ENCODE peak calls at places on chromosomes 1 and 21, in five cellular contexts. Q is BJ, K is AG04450, I is osteocyte, A is endothelial cell. S is an unnamed sample.

GRCh38 chr1:201016211-201016651 is 7.3 kb downstream of the KIF21B start:
- DNase-seq in Q (no peak), K (peak; percentile 7), I (no peak), A (no peak), S (no peak)

GRCh38 chr1:228860911-228861829 is 125.9 kb downstream of the RHOU start:
- DNase-seq in Q (peak; percentile 61), K (peak; percentile 55), I (peak; percentile 64), A (no peak), S (no peak)

GRCh38 chr21:36841866-36842265 is 124.6 kb downstream of the HLCS start:
- DNase-seq in Q (no peak), K (no peak), I (no peak), A (no peak), S (no peak)

GRCh38 chr1:54401799-54402198 is 4.4 kb downstream of the SSBP3 start:
- DNase-seq in Q (no peak), K (no peak), I (no peak), A (no peak), S (no peak)

GRCh38 chr1:57327331-57327730 is 96.5 kb downstream of the DAB1 start:
- DNase-seq in Q (no peak), K (no peak), I (no peak), A (no peak), S (no peak)

GRCh38 chr1:28134651-28135207 is 41.8 kb downstream of the PTAFR start:
- DNase-seq in Q (no peak), K (no peak), I (no peak), A (no peak), S (no peak)

GRCh38 chr21:16522512-16522911 is 792.7 kb downstream of the USP25 start:
- DNase-seq in Q (peak; percentile 31), K (peak; percentile 59), I (no peak), A (no peak), S (no peak)

GRCh38 chr21:38325216-38325615 is 68.4 kb downstream of the KCNJ15 start:
- DNase-seq in Q (no peak), K (no peak), I (peak; percentile 40), A (no peak), S (no peak)

GRCh38 chr1:151193856-151194255 is 3.9 kb upstream of the VPS72 start:
- DNase-seq in Q (no peak), K (no peak), I (no peak), A (no peak), S (no peak)

GRCh38 chr1:151192047-151192446 is 2.0 kb upstream of the VPS72 start:
- DNase-seq in Q (no peak), K (no peak), I (no peak), A (no peak), S (peak; percentile 3)

GRCh38 chr1:151193304-151193703 is 3.3 kb upstream of the VPS72 start:
- DNase-seq in Q (no peak), K (no peak), I (no peak), A (no peak), S (no peak)

GRCh38 chr1:151187205-151187604 is 2.8 kb downstream of the VPS72 start:
- DNase-seq in Q (no peak), K (no peak), I (no peak), A (no peak), S (no peak)

DNA sequence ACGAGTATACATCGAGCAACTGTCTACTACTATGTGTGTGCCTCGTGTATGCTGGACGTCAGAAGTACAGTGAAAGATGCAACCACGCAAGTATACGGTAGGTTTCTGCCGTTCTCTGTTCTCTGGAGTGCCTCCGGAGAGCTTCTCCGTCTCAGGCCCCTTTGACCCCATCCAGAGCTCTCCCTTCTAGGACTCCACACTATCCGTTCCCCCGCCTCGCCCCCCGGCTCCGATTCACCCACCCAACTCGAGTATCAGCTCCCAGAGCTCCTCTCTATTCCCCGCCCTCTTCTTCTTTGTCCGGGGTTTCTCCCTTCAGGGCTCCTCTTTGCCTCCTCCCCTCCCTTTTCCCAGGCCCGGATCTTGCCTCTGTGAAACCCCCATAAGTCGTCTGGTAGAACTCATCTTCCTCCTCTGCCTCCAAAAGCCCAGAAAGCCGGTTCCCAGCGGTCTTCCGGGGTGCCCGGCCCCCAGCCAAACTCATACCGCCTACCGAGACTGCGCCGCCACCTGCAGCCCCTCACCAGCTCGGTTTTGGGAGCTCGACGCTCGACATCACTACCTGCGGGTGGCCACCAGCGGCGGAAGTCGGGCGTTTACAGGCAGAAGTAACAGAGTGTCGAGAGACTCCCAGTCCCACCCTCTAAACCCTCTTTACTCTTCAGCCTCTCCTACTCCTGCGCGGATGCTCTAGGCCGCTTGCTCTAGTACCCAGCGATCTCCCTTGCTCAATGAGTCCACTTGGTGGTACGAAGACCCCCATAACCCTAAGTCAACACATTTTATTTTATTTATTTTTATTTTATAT is at the start of gene VPS72:
- DNase-seq in Q (peak; percentile 57), K (peak; percentile 76), I (peak; percentile 93), A (peak; percentile 74), S (peak; percentile 96)
- TF ChIP-seq CTCF in Q (no peak), K (no peak), I (no peak), A (no peak), S (peak; percentile 34)

DNA sequence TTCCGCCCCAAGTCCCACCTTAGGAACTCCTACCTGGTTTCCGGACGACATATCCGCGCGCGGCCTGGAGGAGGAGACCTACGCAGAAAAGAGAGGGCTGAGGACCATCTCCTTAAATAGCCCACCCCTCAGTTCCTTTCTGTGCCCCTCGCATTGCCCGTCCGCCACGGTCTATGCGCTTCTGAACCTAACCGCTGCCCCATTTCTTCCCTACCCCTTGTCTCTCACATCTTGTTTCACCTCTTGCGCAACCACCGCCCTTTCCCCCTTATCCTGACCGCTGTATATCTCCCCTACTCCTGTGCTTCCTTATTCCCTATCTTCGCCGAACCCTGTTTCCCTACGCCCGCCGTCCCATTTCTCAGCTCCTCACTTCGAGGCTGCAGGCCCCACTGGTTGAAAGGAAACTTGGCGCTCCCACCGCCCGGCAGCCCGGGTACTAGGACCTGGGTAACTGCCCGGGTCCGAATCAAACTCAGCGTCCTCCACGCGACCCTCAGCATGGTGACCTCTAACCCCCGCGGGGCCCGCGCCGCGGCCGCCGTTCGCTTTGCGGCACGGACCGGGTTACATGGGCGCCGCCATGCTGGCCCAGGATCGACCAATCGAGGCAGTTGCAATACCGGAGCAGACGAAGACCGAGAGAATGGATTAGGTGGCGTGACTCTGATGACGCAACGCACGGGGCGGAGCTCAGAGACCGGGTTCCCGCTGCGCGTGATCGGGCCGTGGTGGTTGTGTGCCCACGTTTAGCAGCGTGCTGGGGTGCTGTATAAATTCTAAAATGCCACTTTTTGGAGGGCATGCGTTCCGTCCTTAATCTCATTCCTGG is at the start of gene MRPS15:
- DNase-seq in Q (peak; percentile 58), K (peak; percentile 82), I (peak; percentile 97), A (peak; percentile 91), S (peak; percentile 96)
- TF ChIP-seq CTCF in Q (no peak), K (no peak), I (no peak), A (no peak), S (no peak)

GRCh38 chr21:44332383-44332782 is 6.8 kb downstream of the CFAP410 start:
- DNase-seq in Q (no peak), K (no peak), I (no peak), A (no peak), S (no peak)
- TF ChIP-seq CTCF in Q (no peak), K (no peak), I (no peak), A (no peak), S (no peak)

GRCh38 chr1:36097693-36098585 is 9.2 kb downstream of the ADPRS start:
- DNase-seq in Q (no peak), K (no peak), I (no peak), A (no peak), S (no peak)

GRCh38 chr1:36095760-36096405 is 7.2 kb downstream of the ADPRS start:
- DNase-seq in Q (no peak), K (no peak), I (no peak), A (no peak), S (peak; percentile 22)

GRCh38 chr1:36098650-36099365 is 10.1 kb downstream of the ADPRS start:
- DNase-seq in Q (no peak), K (no peak), I (no peak), A (no peak), S (no peak)

GRCh38 chr1:36094621-36095061 is 5.9 kb downstream of the ADPRS start:
- DNase-seq in Q (no peak), K (no peak), I (no peak), A (no peak), S (peak; percentile 53)

GRCh38 chr1:36096500-36097412 is 8.1 kb downstream of the ADPRS start:
- DNase-seq in Q (no peak), K (no peak), I (no peak), A (no peak), S (no peak)
- TF ChIP-seq CTCF in Q (peak; percentile 42), K (peak; percentile 36), I (peak; percentile 33), A (no peak), S (peak; percentile 61)